ENCODE peak calls at places on chromosomes 16 and 17, in nine cellular contexts. One of them, this sample, is unnamed.

GRCh38 chr16:27285676-27286196 is 17.2 kb upstream of the NSMCE1 start:
- DNase-seq in cardiac fibroblast: peak
- DNase-seq in AG10803: no peak
- DNase-seq in fibroblast of pulmonary artery: peak
- DNase-seq in WTC11: no peak
- DNase-seq in hepatocyte: no peak
- DNase-seq in neural crest cell: no peak
- DNase-seq in tibial artery: peak
- DNase-seq in HFFc6: no peak
- DNase-seq in this sample: no peak

GRCh38 chr17:63984651-63985386 is 12.1 kb upstream of the SCN4A start:
- DNase-seq in cardiac fibroblast: peak
- DNase-seq in AG10803: peak
- DNase-seq in fibroblast of pulmonary artery: peak
- DNase-seq in WTC11: no peak
- DNase-seq in hepatocyte: peak
- DNase-seq in neural crest cell: no peak
- DNase-seq in tibial artery: peak
- DNase-seq in HFFc6: peak
- DNase-seq in this sample: peak

GRCh38 chr17:3678095-3678820 is 9.6 kb downstream of the EMC6 start:
- DNase-seq in cardiac fibroblast: no peak
- DNase-seq in AG10803: no peak
- DNase-seq in fibroblast of pulmonary artery: no peak
- DNase-seq in WTC11: peak
- DNase-seq in hepatocyte: no peak
- DNase-seq in neural crest cell: no peak
- DNase-seq in tibial artery: no peak
- DNase-seq in HFFc6: no peak
- DNase-seq in this sample: no peak

GRCh38 chr17:10278218-10278617 is 79.8 kb upstream of the GAS7 start:
- DNase-seq in cardiac fibroblast: no peak
- DNase-seq in AG10803: no peak
- DNase-seq in fibroblast of pulmonary artery: no peak
- DNase-seq in WTC11: peak
- DNase-seq in hepatocyte: peak
- DNase-seq in neural crest cell: no peak
- DNase-seq in tibial artery: no peak
- DNase-seq in HFFc6: no peak
- DNase-seq in this sample: no peak

GRCh38 chr17:7354262-7354781 is 634 bp upstream of the TMEM95 start:
- DNase-seq in cardiac fibroblast: peak
- DNase-seq in AG10803: peak
- DNase-seq in fibroblast of pulmonary artery: no peak
- DNase-seq in WTC11: no peak
- DNase-seq in hepatocyte: peak
- DNase-seq in neural crest cell: peak
- DNase-seq in tibial artery: no peak
- DNase-seq in HFFc6: peak
- DNase-seq in this sample: no peak

GRCh38 chr17:58303981-58304734 is 23.4 kb upstream of the MPO start:
- DNase-seq in cardiac fibroblast: peak
- DNase-seq in AG10803: peak
- DNase-seq in fibroblast of pulmonary artery: peak
- DNase-seq in WTC11: peak
- DNase-seq in hepatocyte: peak
- DNase-seq in neural crest cell: peak
- DNase-seq in tibial artery: peak
- DNase-seq in HFFc6: peak
- DNase-seq in this sample: no peak

GRCh38 chr17:73595068-73595865 is 49.0 kb downstream of the SDK2 start:
- DNase-seq in cardiac fibroblast: no peak
- DNase-seq in AG10803: peak
- DNase-seq in fibroblast of pulmonary artery: no peak
- DNase-seq in WTC11: peak
- DNase-seq in hepatocyte: peak
- DNase-seq in neural crest cell: peak
- DNase-seq in tibial artery: no peak
- DNase-seq in HFFc6: no peak
- DNase-seq in this sample: no peak

GRCh38 chr16:77387075-77387474 is 47.8 kb downstream of the ADAMTS18 start:
- DNase-seq in cardiac fibroblast: no peak
- DNase-seq in AG10803: no peak
- DNase-seq in fibroblast of pulmonary artery: peak
- DNase-seq in WTC11: no peak
- DNase-seq in hepatocyte: no peak
- DNase-seq in neural crest cell: no peak
- DNase-seq in tibial artery: no peak
- DNase-seq in HFFc6: no peak
- DNase-seq in this sample: no peak

GRCh38 chr16:68068926-68069325 is 16.2 kb upstream of the NFATC3 start:
- DNase-seq in cardiac fibroblast: no peak
- DNase-seq in AG10803: no peak
- DNase-seq in fibroblast of pulmonary artery: no peak
- DNase-seq in WTC11: no peak
- DNase-seq in hepatocyte: no peak
- DNase-seq in neural crest cell: no peak
- DNase-seq in tibial artery: no peak
- DNase-seq in HFFc6: no peak
- DNase-seq in this sample: no peak

GRCh38 chr16:46658925-46659324 is 30.1 kb downstream of the VPS35 start:
- DNase-seq in cardiac fibroblast: no peak
- DNase-seq in AG10803: no peak
- DNase-seq in fibroblast of pulmonary artery: no peak
- DNase-seq in WTC11: no peak
- DNase-seq in hepatocyte: no peak
- DNase-seq in neural crest cell: no peak
- DNase-seq in tibial artery: peak
- DNase-seq in HFFc6: no peak
- DNase-seq in this sample: no peak

GRCh38 chr17:44354582-44355309 is 8.9 kb downstream of the FAM171A2 start:
- DNase-seq in cardiac fibroblast: no peak
- DNase-seq in AG10803: no peak
- DNase-seq in fibroblast of pulmonary artery: no peak
- DNase-seq in WTC11: peak
- DNase-seq in hepatocyte: peak
- DNase-seq in neural crest cell: peak
- DNase-seq in tibial artery: no peak
- DNase-seq in HFFc6: no peak
- DNase-seq in this sample: no peak
- TF ChIP-seq CTCF in cardiac fibroblast: peak
- TF ChIP-seq CTCF in AG10803: no peak
- TF ChIP-seq CTCF in fibroblast of pulmonary artery: no peak
- TF ChIP-seq CTCF in WTC11: peak
- TF ChIP-seq CTCF in hepatocyte: peak
- TF ChIP-seq CTCF in neural crest cell: peak
- TF ChIP-seq CTCF in tibial artery: peak
- TF ChIP-seq CTCF in HFFc6: peak
- TF ChIP-seq CTCF in this sample: peak

GRCh38 chr16:54931041-54931756 is 534 bp downstream of the IRX5 start:
- DNase-seq in cardiac fibroblast: peak
- DNase-seq in AG10803: no peak
- DNase-seq in fibroblast of pulmonary artery: no peak
- DNase-seq in WTC11: peak
- DNase-seq in hepatocyte: peak
- DNase-seq in neural crest cell: peak
- DNase-seq in tibial artery: no peak
- DNase-seq in HFFc6: peak
- DNase-seq in this sample: no peak

GRCh38 chr16:54928421-54929089 is 2.1 kb upstream of the IRX5 start:
- DNase-seq in cardiac fibroblast: no peak
- DNase-seq in AG10803: peak
- DNase-seq in fibroblast of pulmonary artery: no peak
- DNase-seq in WTC11: no peak
- DNase-seq in hepatocyte: peak
- DNase-seq in neural crest cell: peak
- DNase-seq in tibial artery: peak
- DNase-seq in HFFc6: peak
- DNase-seq in this sample: no peak

GRCh38 chr16:54929090-54930033 is 1.3 kb upstream of the IRX5 start:
- DNase-seq in cardiac fibroblast: peak
- DNase-seq in AG10803: peak
- DNase-seq in fibroblast of pulmonary artery: peak
- DNase-seq in WTC11: peak
- DNase-seq in hepatocyte: peak
- DNase-seq in neural crest cell: peak
- DNase-seq in tibial artery: peak
- DNase-seq in HFFc6: peak
- DNase-seq in this sample: peak

GRCh38 chr16:54931757-54932660 is 1.3 kb downstream of the IRX5 start:
- DNase-seq in cardiac fibroblast: no peak
- DNase-seq in AG10803: no peak
- DNase-seq in fibroblast of pulmonary artery: no peak
- DNase-seq in WTC11: no peak
- DNase-seq in hepatocyte: no peak
- DNase-seq in neural crest cell: no peak
- DNase-seq in tibial artery: no peak
- DNase-seq in HFFc6: no peak
- DNase-seq in this sample: no peak

DNA sequence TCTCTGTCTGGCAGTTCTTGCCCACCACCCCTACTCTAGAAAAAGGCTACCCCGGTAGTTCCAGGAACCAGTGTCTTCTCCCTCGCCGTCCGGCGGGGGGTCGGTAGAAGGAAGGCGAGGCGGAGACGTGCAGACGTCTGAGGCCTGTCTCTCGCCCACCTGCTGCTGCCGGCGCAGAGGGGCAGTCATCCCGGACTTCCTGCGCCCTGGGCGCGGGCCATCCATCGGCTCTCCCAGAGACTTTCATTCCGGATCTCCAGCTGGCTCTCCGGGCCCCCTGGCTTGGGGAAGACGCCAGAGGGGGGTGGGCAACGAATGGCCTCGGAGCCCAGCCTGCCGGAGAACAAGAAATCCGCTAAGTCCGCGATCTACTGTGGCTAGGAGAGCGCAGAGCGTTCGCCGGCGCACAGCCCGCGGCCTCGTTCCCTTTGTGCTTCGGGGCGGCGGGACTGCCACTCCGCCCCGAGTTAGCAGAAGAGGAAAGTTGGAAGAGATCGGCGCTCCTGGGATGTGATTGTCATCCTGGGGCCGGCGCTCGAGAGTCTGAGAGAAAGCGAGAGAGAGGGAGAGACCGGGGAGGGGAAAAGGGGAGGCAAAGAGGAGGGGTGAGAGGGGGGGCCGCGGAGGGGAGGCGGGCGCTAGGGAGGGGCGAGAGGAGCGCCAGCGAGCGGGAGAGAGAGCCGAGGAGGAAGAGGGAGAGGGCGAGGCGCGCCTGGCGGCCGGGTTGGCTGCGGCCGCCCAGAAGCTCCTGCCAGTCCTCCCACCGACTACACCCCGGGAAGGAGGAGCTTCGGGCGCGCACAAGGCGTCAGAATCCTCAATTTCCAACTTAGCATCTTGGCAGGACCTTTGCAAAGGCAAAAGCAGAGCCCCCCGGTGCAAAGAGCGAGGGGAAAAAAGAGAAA is at the start of gene IRX5:
- DNase-seq in cardiac fibroblast: peak
- DNase-seq in AG10803: peak
- DNase-seq in fibroblast of pulmonary artery: peak
- DNase-seq in WTC11: peak
- DNase-seq in hepatocyte: peak
- DNase-seq in neural crest cell: peak
- DNase-seq in tibial artery: peak
- DNase-seq in HFFc6: peak
- DNase-seq in this sample: peak
- TF ChIP-seq CTCF in cardiac fibroblast: peak
- TF ChIP-seq CTCF in AG10803: peak
- TF ChIP-seq CTCF in fibroblast of pulmonary artery: no peak
- TF ChIP-seq CTCF in WTC11: no peak
- TF ChIP-seq CTCF in hepatocyte: peak
- TF ChIP-seq CTCF in neural crest cell: peak
- TF ChIP-seq CTCF in tibial artery: no peak
- TF ChIP-seq CTCF in HFFc6: peak
- TF ChIP-seq CTCF in this sample: no peak

DNA sequence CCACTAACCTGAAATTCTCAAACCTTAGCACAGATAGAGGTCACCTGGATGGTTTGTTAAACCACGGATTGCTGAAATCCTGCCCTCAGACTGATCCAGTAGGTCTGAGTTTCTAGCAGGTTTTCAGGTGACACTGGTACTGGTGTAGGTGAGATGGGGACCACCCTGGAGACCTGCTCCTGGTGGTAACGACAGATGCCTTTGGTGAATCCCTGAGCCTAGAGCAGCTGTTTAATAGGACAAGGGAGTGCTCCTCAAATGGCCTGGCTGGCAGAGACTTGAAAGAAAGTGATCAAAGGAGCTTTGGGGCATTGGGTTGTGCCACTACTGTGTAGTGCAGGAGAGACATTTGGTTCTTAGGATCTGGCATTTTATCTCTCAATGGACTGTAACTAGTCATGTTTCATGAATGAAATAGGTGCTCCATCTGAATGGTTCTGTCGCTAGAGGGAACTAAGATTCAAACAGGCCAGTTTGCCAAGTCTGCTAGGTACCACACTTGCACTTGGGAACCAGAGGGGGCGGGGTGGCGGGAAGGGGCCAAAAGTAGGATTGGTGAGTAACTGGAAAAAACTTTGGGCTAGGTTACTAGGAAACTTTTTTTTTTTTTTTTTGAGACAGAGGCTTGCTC is 2.9 kb upstream of the IFI35 start:
- DNase-seq in cardiac fibroblast: peak
- DNase-seq in AG10803: peak
- DNase-seq in fibroblast of pulmonary artery: no peak
- DNase-seq in WTC11: no peak
- DNase-seq in hepatocyte: no peak
- DNase-seq in neural crest cell: no peak
- DNase-seq in tibial artery: no peak
- DNase-seq in HFFc6: no peak
- DNase-seq in this sample: no peak
- TF ChIP-seq CTCF in cardiac fibroblast: peak
- TF ChIP-seq CTCF in AG10803: no peak
- TF ChIP-seq CTCF in fibroblast of pulmonary artery: no peak
- TF ChIP-seq CTCF in WTC11: no peak
- TF ChIP-seq CTCF in hepatocyte: no peak
- TF ChIP-seq CTCF in neural crest cell: no peak
- TF ChIP-seq CTCF in tibial artery: no peak
- TF ChIP-seq CTCF in HFFc6: peak
- TF ChIP-seq CTCF in this sample: no peak

DNA sequence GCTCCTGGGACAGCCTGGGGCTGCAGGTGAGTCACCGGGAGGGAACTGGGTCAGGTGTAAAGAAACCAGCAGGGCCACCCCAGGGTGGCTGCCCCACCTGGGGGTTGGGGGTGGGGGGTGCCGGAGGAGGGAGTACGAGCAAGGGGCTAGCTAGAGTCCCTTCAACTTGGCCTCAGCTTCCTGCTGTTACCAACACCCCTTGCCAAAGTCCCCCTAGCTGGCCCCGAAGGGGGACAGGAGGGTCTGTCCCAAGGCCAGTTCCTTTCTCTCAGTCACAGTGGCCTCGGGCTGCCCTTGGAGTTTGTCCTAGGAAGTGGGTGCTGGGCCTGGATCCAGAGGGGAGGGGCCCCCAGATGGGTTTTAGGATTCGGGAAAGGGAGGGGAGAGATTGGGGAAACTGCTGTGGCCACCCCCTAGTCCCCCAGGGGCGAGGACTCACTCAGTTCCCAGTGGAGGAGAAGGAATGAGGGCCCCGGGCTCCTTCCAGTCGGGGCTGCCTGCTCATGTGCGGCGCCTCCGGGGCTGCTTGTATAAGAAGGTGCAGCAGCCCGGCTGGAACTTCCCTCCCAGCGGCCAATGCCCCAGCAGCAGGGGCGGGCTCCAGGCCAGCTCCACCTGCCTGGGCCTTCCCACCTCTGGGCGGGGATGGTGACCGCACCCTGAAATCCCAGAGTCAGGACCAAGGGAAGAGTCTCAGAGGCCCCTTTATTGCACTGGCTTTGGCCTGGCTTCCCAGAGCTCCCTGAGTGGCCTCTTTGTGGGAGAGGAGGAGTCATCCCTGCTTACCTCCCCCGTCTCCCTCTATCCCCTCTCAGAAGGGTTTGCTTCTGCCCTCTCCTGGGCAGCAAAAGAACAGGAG is 7.3 kb downstream of the ARHGAP27 start:
- DNase-seq in cardiac fibroblast: peak
- DNase-seq in AG10803: peak
- DNase-seq in fibroblast of pulmonary artery: peak
- DNase-seq in WTC11: peak
- DNase-seq in hepatocyte: peak
- DNase-seq in neural crest cell: peak
- DNase-seq in tibial artery: no peak
- DNase-seq in HFFc6: peak
- DNase-seq in this sample: peak
- TF ChIP-seq CTCF in cardiac fibroblast: peak
- TF ChIP-seq CTCF in AG10803: peak
- TF ChIP-seq CTCF in fibroblast of pulmonary artery: peak
- TF ChIP-seq CTCF in WTC11: peak
- TF ChIP-seq CTCF in hepatocyte: peak
- TF ChIP-seq CTCF in neural crest cell: peak
- TF ChIP-seq CTCF in tibial artery: no peak
- TF ChIP-seq CTCF in HFFc6: peak
- TF ChIP-seq CTCF in this sample: peak